ENCODE peak calls at places on chromosomes 4 and X, in four cellular contexts. S is AG10803, Y is tibial artery, W is lower lobe of right lung. R is an unnamed sample.

GRCh38 chr4:17316566-17316965 is 195.3 kb downstream of the QDPR start:
- DNase-seq in S (no peak), Y (no peak), W (no peak), R (peak; percentile 70)

GRCh38 chr4:73843369-73843768 is 6.9 kb downstream of the CXCL6 start:
- DNase-seq in S (no peak), Y (no peak), W (no peak), R (peak; percentile 31)

GRCh38 chr4:36207808-36208207 is 36.5 kb downstream of the ARAP2 start:
- DNase-seq in S (no peak), Y (no peak), W (no peak), R (no peak)

GRCh38 chr4:78057600-78058560 is 757 bp downstream of the FRAS1 start:
- DNase-seq in S (peak; percentile 42), Y (peak; percentile 41), W (peak; percentile 65), R (peak; percentile 34)

GRCh38 chr4:6008092-6008551 is 10.1 kb downstream of the C4orf50 start:
- DNase-seq in S (no peak), Y (no peak), W (no peak), R (no peak)

GRCh38 chr4:128551280-128551679 is 258.2 kb upstream of the JADE1 start:
- DNase-seq in S (no peak), Y (no peak), W (no peak), R (no peak)

GRCh38 chr4:102780476-102781144 is 19.8 kb upstream of the MANBA start:
- DNase-seq in S (no peak), Y (no peak), W (no peak), R (peak; percentile 39)

GRCh38 chr4:61468091-61468720 is 268.1 kb downstream of the ADGRL3 start:
- DNase-seq in S (no peak), Y (no peak), W (no peak), R (peak; percentile 79)

GRCh38 chrX:13389501-13389900 is 69.6 kb upstream of the ATXN3L start:
- DNase-seq in S (no peak), Y (no peak), W (no peak), R (no peak)

DNA sequence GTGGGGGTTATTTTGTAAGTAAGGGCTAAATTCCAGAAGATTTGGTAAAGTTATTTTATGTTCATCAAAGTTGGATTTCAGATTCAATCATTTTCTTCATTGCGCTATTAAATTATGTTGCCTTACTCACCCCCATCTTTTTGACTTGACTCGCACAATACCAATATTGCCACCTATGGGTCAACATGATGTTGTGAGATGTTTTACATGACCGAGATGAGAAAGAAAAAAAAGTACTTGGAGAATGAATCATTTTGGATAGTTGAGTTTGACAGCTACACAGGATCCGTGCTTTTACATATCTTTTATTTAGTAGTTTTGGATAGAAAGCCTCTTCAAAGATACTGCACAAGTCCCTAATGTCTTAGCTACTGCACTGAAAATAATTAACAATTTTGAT is 224.2 kb upstream of the EMCN start:
- DNase-seq in S (peak; percentile 45), Y (no peak), W (no peak), R (peak; percentile 77)
- TF ChIP-seq CTCF in S (peak; percentile 52), Y (no peak), W (peak; percentile 37), R (peak; percentile 58)

GRCh38 chrX:56811599-56811998 is 82.6 kb downstream of the NBDY start:
- DNase-seq in S (no peak), Y (no peak), W (no peak), R (no peak)

GRCh38 chrX:56813318-56813837 is 84.3 kb downstream of the NBDY start:
- DNase-seq in S (peak; percentile 83), Y (peak; percentile 47), W (no peak), R (peak; percentile 74)

GRCh38 chrX:56817179-56817578 is 88.1 kb downstream of the NBDY start:
- DNase-seq in S (no peak), Y (no peak), W (no peak), R (no peak)

DNA sequence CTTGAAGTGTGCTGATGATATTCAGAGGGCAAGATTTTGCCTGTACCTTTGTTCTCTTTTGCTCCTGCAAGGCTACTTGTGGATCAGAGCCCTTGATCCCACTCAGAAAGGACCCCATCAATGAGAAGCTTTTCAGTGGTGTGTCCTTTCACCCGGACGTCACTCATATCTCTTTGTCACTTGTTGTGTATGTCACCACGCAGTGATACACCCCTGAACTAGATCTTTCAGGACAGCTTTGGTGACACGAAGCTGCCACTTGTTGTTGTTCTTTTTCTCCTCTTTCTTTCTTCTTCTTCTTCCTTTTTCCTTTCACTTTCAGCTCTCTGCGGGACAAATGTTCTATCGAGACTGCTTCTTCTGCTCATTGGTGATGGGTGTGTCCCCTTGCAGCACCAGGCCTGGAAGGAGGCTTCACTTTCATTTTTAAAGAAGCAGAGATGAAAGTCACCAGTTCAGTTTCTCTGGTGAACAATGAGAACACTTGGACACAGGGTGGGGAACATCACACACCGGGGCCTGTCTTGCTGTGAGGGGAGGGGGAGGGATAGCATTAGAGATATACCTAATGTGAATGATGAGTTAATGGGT is 83.6 kb downstream of the NBDY start:
- DNase-seq in S (peak; percentile 18), Y (no peak), W (no peak), R (peak; percentile 32)
- H3K4me3 ChIP-seq in S (peak overlapping the region; percentile 39), Y (no peak overlapping the region), W (peak overlapping the region; percentile 17), R (no peak overlapping the region)

GRCh38 chrX:42943051-42943450 is 165.1 kb upstream of the PPP1R2C start:
- DNase-seq in S (no peak), Y (no peak), W (no peak), R (no peak)

GRCh38 chrX:42941671-42942070 is 163.7 kb upstream of the PPP1R2C start:
- DNase-seq in S (no peak), Y (no peak), W (no peak), R (no peak)

GRCh38 chrX:42946544-42947223 is 168.7 kb upstream of the PPP1R2C start:
- DNase-seq in S (no peak), Y (no peak), W (no peak), R (no peak)

GRCh38 chrX:42948723-42949122 is 170.8 kb upstream of the PPP1R2C start:
- DNase-seq in S (no peak), Y (no peak), W (no peak), R (no peak)

DNA sequence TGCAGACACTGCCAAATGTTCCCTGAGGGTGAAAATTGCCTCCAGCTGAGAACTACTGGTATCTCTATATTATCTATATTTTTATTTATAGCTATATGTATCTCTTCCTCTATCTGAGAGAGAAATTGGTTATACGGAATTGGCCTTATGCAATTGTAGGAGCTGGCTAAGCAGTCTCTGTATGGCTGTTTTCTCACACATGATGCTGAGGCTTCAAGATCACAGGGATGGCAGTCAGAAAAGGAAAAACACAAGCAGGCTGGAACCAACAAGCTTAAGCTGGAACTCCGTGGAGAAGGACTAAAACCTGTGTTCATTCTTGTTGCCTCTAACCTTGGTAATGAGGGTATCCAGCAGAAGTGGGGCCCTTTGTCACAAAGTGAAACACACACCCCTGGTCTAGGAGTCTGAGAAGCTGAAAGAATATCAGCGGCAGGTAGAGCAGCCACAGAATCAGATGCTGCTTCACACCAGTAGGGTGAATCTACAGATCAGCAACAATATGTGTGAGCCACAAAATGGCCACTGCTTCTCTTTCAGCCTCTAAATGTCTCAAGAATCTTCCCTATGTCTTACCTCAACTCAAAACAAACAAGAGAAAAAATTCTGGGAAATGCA is 166.5 kb upstream of the PPP1R2C start:
- DNase-seq in S (no peak), Y (no peak), W (no peak), R (no peak)
- TF ChIP-seq CTCF in S (no peak), Y (no peak), W (no peak), R (no peak)

DNA sequence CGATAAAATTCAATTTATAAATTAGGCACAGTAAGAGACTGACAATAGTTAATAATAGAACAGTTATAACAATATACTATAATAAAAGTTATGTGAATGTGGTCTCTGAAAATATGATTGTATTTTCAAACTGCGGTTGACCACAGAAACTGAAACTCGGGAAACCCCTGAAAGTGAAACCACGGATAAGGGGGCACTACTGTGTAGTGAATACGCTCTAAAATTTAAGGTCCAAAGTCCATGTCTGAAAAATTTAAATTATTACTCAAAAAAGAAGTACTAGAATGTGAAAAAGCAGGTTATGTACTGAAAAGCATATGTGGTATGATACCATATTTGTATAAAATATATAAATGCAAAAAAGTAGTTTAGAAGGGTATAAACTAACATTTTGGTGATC is 1.9 kb downstream of the SMIM14 start:
- DNase-seq in S (no peak), Y (no peak), W (no peak), R (peak; percentile 58)
- H3K4me3 ChIP-seq in S (peak overlapping the region; percentile 93), Y (peak overlapping the region; percentile 96), W (peak overlapping the region; percentile 61), R (peak overlapping the region; percentile 96)